ENCODE peak calls at places on chromosomes 12 and 14, in five cellular contexts. X, K, I, U and W are unnamed samples.

GRCh38 chr12:65876898-65877721 is 52.8 kb downstream of the HMGA2 start:
- DNase-seq in X (no peak), I (peak; percentile 32), K (peak; percentile 84), U (peak; percentile 51), W (no peak)

GRCh38 chr12:114481200-114481535 is 75.2 kb upstream of the TBX5 start:
- DNase-seq in I (no peak), X (no peak), U (peak; percentile 31), K (no peak), W (peak; percentile 60)

GRCh38 chr14:56244138-56244789 is 126.1 kb downstream of the PELI2 start:
- DNase-seq in U (no peak), K (peak; percentile 73), X (peak; percentile 23), I (no peak), W (peak; percentile 14)

GRCh38 chr14:104692261-104692938 is 3.0 kb downstream of the INF2 start:
- DNase-seq in U (no peak), K (no peak), I (no peak), X (no peak), W (no peak)

GRCh38 chr14:90467501-90467900 is 70.7 kb downstream of the CALM1 start:
- DNase-seq in K (no peak), U (no peak), I (no peak), X (no peak), W (no peak)

GRCh38 chr12:131101006-131101405 is 147.3 kb downstream of the ADGRD1 start:
- DNase-seq in X (no peak), K (no peak), U (no peak), I (no peak), W (no peak)

GRCh38 chr12:17134315-17134714 is 528.4 kb upstream of the LMO3 start:
- DNase-seq in I (no peak), X (no peak), U (no peak), K (no peak), W (no peak)

GRCh38 chr12:50201987-50202521 is 34.9 kb upstream of the CERS5 start:
- DNase-seq in X (peak; percentile 94), K (peak; percentile 62), U (no peak), I (no peak), W (peak; percentile 66)

GRCh38 chr12:25469861-25470260 is 83.2 kb downstream of the LMNTD1 start:
- DNase-seq in X (no peak), I (no peak), K (no peak), U (no peak), W (no peak)

GRCh38 chr12:70052931-70053497 is 190.2 kb upstream of the CNOT2 start:
- DNase-seq in K (peak; percentile 92), U (no peak), X (peak; percentile 74), I (no peak), W (no peak)

GRCh38 chr12:105740970-105741725 is 397.6 kb downstream of the NUAK1 start:
- DNase-seq in X (no peak), U (no peak), I (no peak), K (peak; percentile 63), W (peak; percentile 61)

GRCh38 chr14:95518045-95518751 is 1.7 kb upstream of the SYNE3 start:
- DNase-seq in U (no peak), K (peak; percentile 82), X (peak; percentile 68), I (no peak), W (peak; percentile 92)

GRCh38 chr14:30779210-30779609 is 95.1 kb upstream of the COCH start:
- DNase-seq in K (no peak), I (peak; percentile 34), X (peak; percentile 10), U (no peak), W (no peak)

GRCh38 chr12:8823565-8824300 is 1.3 kb downstream of the A2ML1 start:
- DNase-seq in U (peak; percentile 65), K (peak; percentile 52), I (no peak), X (no peak), W (no peak)

GRCh38 chr12:104177663-104178501 is 37.7 kb upstream of the TXNRD1 start:
- DNase-seq in I (no peak), U (no peak), X (peak; percentile 96), K (peak; percentile 100), W (peak; percentile 95)

GRCh38 chr14:26841920-26842741 is 244.3 kb upstream of the NOVA1 start:
- DNase-seq in X (peak; percentile 53), U (peak; percentile 8), K (peak; percentile 99), I (no peak), W (peak; percentile 17)

GRCh38 chr12:71438670-71439361 is 782 bp upstream of the LGR5 start:
- DNase-seq in I (peak; percentile 23), K (peak; percentile 17), U (peak; percentile 39), X (peak; percentile 33), W (peak; percentile 61)

GRCh38 chr12:27844427-27845090 is 64.5 kb upstream of the MANSC4 start:
- DNase-seq in X (no peak), K (peak; percentile 28), I (no peak), U (no peak), W (no peak)

GRCh38 chr14:74616507-74616906 is 4.5 kb upstream of the LTBP2 start:
- DNase-seq in I (no peak), K (peak; percentile 73), X (peak; percentile 86), U (no peak), W (peak; percentile 95)

GRCh38 chr14:74620497-74620921 is 8.5 kb upstream of the LTBP2 start:
- DNase-seq in U (no peak), K (peak; percentile 67), X (peak; percentile 96), I (no peak), W (peak; percentile 91)

GRCh38 chr14:74616996-74617700 is 5.1 kb upstream of the LTBP2 start:
- DNase-seq in U (no peak), K (peak; percentile 81), X (peak; percentile 26), I (no peak), W (no peak)

GRCh38 chr14:74619672-74620131 is 7.7 kb upstream of the LTBP2 start:
- DNase-seq in K (peak; percentile 98), I (no peak), U (no peak), X (peak; percentile 96), W (peak; percentile 92)

GRCh38 chr14:74618078-74618952 is 6.3 kb upstream of the LTBP2 start:
- DNase-seq in X (no peak), U (no peak), I (no peak), K (peak; percentile 74), W (peak; percentile 47)
- TF ChIP-seq CTCF in X (peak; percentile 18), U (no peak), I (no peak), K (no peak), W (no peak)

GRCh38 chr12:85823436-85824179 is 12.6 kb downstream of the RASSF9 start:
- DNase-seq in I (no peak), X (peak; percentile 84), U (no peak), K (peak; percentile 61), W (peak; percentile 72)
- TF ChIP-seq CTCF in I (no peak), X (no peak), U (no peak), K (no peak), W (no peak)

GRCh38 chr12:84397846-84398245 is 514.8 kb downstream of the SLC6A15 start:
- DNase-seq in I (no peak), K (no peak), U (no peak), X (no peak), W (no peak)

GRCh38 chr12:84397279-84397678 is 515.3 kb downstream of the SLC6A15 start:
- DNase-seq in I (no peak), U (no peak), X (no peak), K (peak; percentile 7), W (peak; percentile 19)
- TF ChIP-seq CTCF in I (no peak), U (peak; percentile 18), X (no peak), K (no peak), W (no peak)

GRCh38 chr14:69259531-69260245 is at the start of gene GALNT16:
- DNase-seq in K (peak; percentile 27), I (peak; percentile 60), U (peak; percentile 82), X (no peak), W (peak; percentile 94)
- TF ChIP-seq CTCF in K (no peak), I (peak; percentile 15), U (peak; percentile 26), X (peak; percentile 36), W (peak; percentile 14)

GRCh38 chr14:41285193-41285748 is 321.4 kb upstream of the LRFN5 start:
- DNase-seq in I (no peak), U (peak; percentile 85), K (peak; percentile 30), X (peak; percentile 6), W (no peak)

GRCh38 chr14:41289025-41289424 is 317.7 kb upstream of the LRFN5 start:
- DNase-seq in I (no peak), X (no peak), K (no peak), U (no peak), W (no peak)
- TF ChIP-seq CTCF in I (no peak), X (no peak), K (no peak), U (no peak), W (no peak)

GRCh38 chr14:60195179-60195810 is 30.1 kb upstream of the DHRS7 start:
- DNase-seq in I (peak; percentile 12), U (no peak), X (no peak), K (peak; percentile 5), W (no peak)
- TF ChIP-seq CTCF in I (peak; percentile 63), U (no peak), X (no peak), K (no peak), W (peak; percentile 10)

GRCh38 chr12:57110189-57111045 is 745 bp downstream of the STAT6 start:
- DNase-seq in K (peak; percentile 46), X (no peak), I (peak; percentile 81), U (peak; percentile 54), W (peak; percentile 93)
- TF ChIP-seq CTCF in K (no peak), X (peak; percentile 1), I (no peak), U (no peak), W (no peak)